ENCODE peak calls at places on chromosomes 6 and 20, in ten cellular contexts. Q is amniotic stem cell; G is EL; D is lung microvascular endothelial cell; O is fibroblast of mammary gland; B is T-helper 2 cell; Z is activated CD4-positive, alpha-beta T cell treated with anti-CD3 and anti-CD28 coated beads, Interleukin-2, amount 10 ng/mL, durations not matched to agents 7 days and 5 days; T is KBM-7; E is stimulated activated CD8-positive, alpha-beta memory T cell treated with anti-CD3 and anti-CD28 coated beads, Interleukin-2, amount 100 ng/mL, for 1 hour; K is SW 1271. P is an unnamed sample.

GRCh38 chr6:50278663-50279062 is 228.9 kb upstream of the DEFB112 start:
- DNase-seq in Q (no peak), G (no peak), D (no peak), O (no peak), B (no peak), Z (no peak), T (no peak), E (no peak), K (no peak), P (no peak)

GRCh38 chr6:50721978-50722377 is 8.7 kb downstream of the TFAP2D start:
- DNase-seq in Q (no peak), G (no peak), D (no peak), O (no peak), B (no peak), Z (no peak), T (no peak), E (no peak), K (no peak), P (no peak)

GRCh38 chr6:2973656-2974055 is 2.3 kb upstream of the SERPINB6 start:
- DNase-seq in Q (no peak), G (peak), D (no peak), O (peak), B (no peak), Z (no peak), T (peak), E (no peak), K (no peak), P (peak)

GRCh38 chr6:766625-767024 is 73.7 kb upstream of the EXOC2 start:
- DNase-seq in Q (no peak), G (peak), D (no peak), O (no peak), B (peak), Z (no peak), T (no peak), E (no peak), K (no peak), P (no peak)

GRCh38 chr6:14889172-14889571 is 356.7 kb upstream of the JARID2 start:
- DNase-seq in Q (no peak), G (no peak), D (peak), O (peak), B (no peak), Z (no peak), T (no peak), E (no peak), K (no peak), P (no peak)

GRCh38 chr20:44633872-44634600 is 17.5 kb downstream of the ADA start:
- DNase-seq in Q (no peak), G (no peak), D (no peak), O (no peak), B (no peak), Z (no peak), T (no peak), E (no peak), K (no peak), P (no peak)

GRCh38 chr6:125957845-125958244 is 1.3 kb downstream of the HINT3 start:
- DNase-seq in Q (no peak), G (peak), D (peak), O (peak), B (peak), Z (no peak), T (peak), E (no peak), K (no peak), P (peak)

GRCh38 chr20:45948742-45949541 is 14.5 kb downstream of the PCIF1 start:
- DNase-seq in Q (no peak), G (no peak), D (no peak), O (no peak), B (no peak), Z (no peak), T (no peak), E (no peak), K (no peak), P (no peak)

GRCh38 chr6:88910922-88911778 is 52.3 kb downstream of the RNGTT start:
- DNase-seq in Q (no peak), G (no peak), D (no peak), O (no peak), B (no peak), Z (no peak), T (peak), E (no peak), K (no peak), P (no peak)

GRCh38 chr20:53264604-53265003 is 292.4 kb downstream of the TSHZ2 start:
- DNase-seq in Q (no peak), G (no peak), D (no peak), O (no peak), B (no peak), Z (no peak), T (no peak), E (no peak), K (no peak), P (no peak)

GRCh38 chr20:32354592-32355416 is 3.3 kb upstream of the ASXL1 start:
- DNase-seq in Q (no peak), G (peak), D (no peak), O (peak), B (peak), Z (no peak), T (no peak), E (no peak), K (no peak), P (no peak)

GRCh38 chr20:1818247-1818840 is 76.9 kb upstream of the SIRPA start:
- DNase-seq in Q (no peak), G (no peak), D (no peak), O (no peak), B (no peak), Z (no peak), T (no peak), E (no peak), K (no peak), P (no peak)

GRCh38 chr6:159953091-159953581 is 15.7 kb upstream of the IGF2R start:
- DNase-seq in Q (no peak), G (peak), D (no peak), O (peak), B (no peak), Z (no peak), T (peak), E (no peak), K (no peak), P (peak)

GRCh38 chr6:53608386-53608785 is 57.2 kb downstream of the KLHL31 start:
- DNase-seq in Q (no peak), G (no peak), D (no peak), O (peak), B (no peak), Z (no peak), T (no peak), E (no peak), K (no peak), P (no peak)

GRCh38 chr20:49484180-49485140 is 2.0 kb upstream of the KCNB1 start:
- DNase-seq in Q (peak), G (peak), D (peak), O (peak), B (peak), Z (peak), T (peak), E (peak), K (peak), P (peak)

GRCh38 chr20:16806886-16807285 is 58.7 kb downstream of the OTOR start:
- DNase-seq in Q (no peak), G (no peak), D (no peak), O (peak), B (no peak), Z (no peak), T (no peak), E (no peak), K (no peak), P (no peak)

GRCh38 chr6:118501099-118501498 is 47.0 kb upstream of the PLN start:
- DNase-seq in Q (no peak), G (no peak), D (no peak), O (no peak), B (no peak), Z (no peak), T (no peak), E (no peak), K (no peak), P (no peak)

GRCh38 chr20:32823737-32824588 is 4.2 kb downstream of the MAPRE1 start:
- DNase-seq in Q (no peak), G (peak), D (no peak), O (peak), B (no peak), Z (no peak), T (peak), E (no peak), K (no peak), P (no peak)

GRCh38 chr6:139710578-139710977 is 336.1 kb upstream of the CITED2 start:
- DNase-seq in Q (no peak), G (no peak), D (no peak), O (no peak), B (no peak), Z (no peak), T (no peak), E (no peak), K (no peak), P (no peak)

GRCh38 chr20:11686900-11687543 is 230.7 kb upstream of the BTBD3 start:
- DNase-seq in Q (no peak), G (peak), D (peak), O (no peak), B (no peak), Z (no peak), T (no peak), E (no peak), K (no peak), P (peak)

GRCh38 chr6:142947702-142948480 is 2.9 kb upstream of the HIVEP2 start:
- DNase-seq in Q (no peak), G (no peak), D (no peak), O (no peak), B (peak), Z (peak), T (no peak), E (no peak), K (no peak), P (no peak)

GRCh38 chr20:44151621-44152416 is 35.2 kb downstream of the JPH2 start:
- DNase-seq in Q (no peak), G (no peak), D (no peak), O (no peak), B (no peak), Z (no peak), T (no peak), E (no peak), K (no peak), P (no peak)

GRCh38 chr20:32333181-32333987 is 24.7 kb upstream of the ASXL1 start:
- DNase-seq in Q (no peak), G (no peak), D (no peak), O (no peak), B (peak), Z (no peak), T (no peak), E (no peak), K (no peak), P (no peak)

GRCh38 chr6:30685157-30685976 is 1.1 kb downstream of the PPP1R18 start:
- DNase-seq in Q (no peak), G (peak), D (peak), O (peak), B (peak), Z (peak), T (peak), E (no peak), K (peak), P (no peak)

GRCh38 chr20:1467355-1468116 is 887 bp upstream of the NSFL1C start:
- DNase-seq in Q (no peak), G (no peak), D (no peak), O (no peak), B (no peak), Z (no peak), T (peak), E (no peak), K (no peak), P (no peak)

GRCh38 chr6:133945158-133945557 is 7.9 kb upstream of the TBPL1 start:
- DNase-seq in Q (no peak), G (peak), D (no peak), O (no peak), B (no peak), Z (no peak), T (no peak), E (no peak), K (no peak), P (peak)

GRCh38 chr6:69696273-69696672 is 100.5 kb downstream of the LMBRD1 start:
- DNase-seq in Q (no peak), G (peak), D (no peak), O (peak), B (peak), Z (no peak), T (no peak), E (no peak), K (no peak), P (no peak)

GRCh38 chr6:147868493-147869222 is 360.2 kb downstream of the SAMD5 start:
- DNase-seq in Q (no peak), G (peak), D (no peak), O (peak), B (no peak), Z (no peak), T (no peak), E (no peak), K (no peak), P (no peak)

GRCh38 chr20:53847843-53848185 is 222.6 kb downstream of the BCAS1 start:
- DNase-seq in Q (no peak), G (no peak), D (no peak), O (no peak), B (no peak), Z (no peak), T (peak), E (no peak), K (no peak), P (no peak)

GRCh38 chr20:47796952-47797351 is 11.7 kb upstream of the SULF2 start:
- DNase-seq in Q (no peak), G (no peak), D (no peak), O (no peak), B (no peak), Z (no peak), T (no peak), E (no peak), K (no peak), P (no peak)

GRCh38 chr20:33554914-33555420 is 65.1 kb downstream of the CBFA2T2 start:
- DNase-seq in Q (peak), G (peak), D (peak), O (peak), B (peak), Z (peak), T (peak), E (peak), K (peak), P (peak)

GRCh38 chr6:93424303-93425064 is 5.1 kb upstream of the EPHA7 start:
- DNase-seq in Q (no peak), G (no peak), D (peak), O (no peak), B (no peak), Z (no peak), T (no peak), E (no peak), K (no peak), P (no peak)

GRCh38 chr6:3535716-3536435 is 79.0 kb upstream of the SLC22A23 start:
- DNase-seq in Q (no peak), G (no peak), D (no peak), O (peak), B (no peak), Z (no peak), T (no peak), E (no peak), K (no peak), P (peak)

GRCh38 chr20:50335105-50335504 is 144.5 kb downstream of the CEBPB start:
- DNase-seq in Q (no peak), G (no peak), D (peak), O (peak), B (peak), Z (no peak), T (peak), E (no peak), K (no peak), P (peak)

GRCh38 chr6:151009576-151009975 is 144.1 kb downstream of the MTHFD1L start:
- DNase-seq in Q (no peak), G (no peak), D (no peak), O (no peak), B (no peak), Z (no peak), T (no peak), E (no peak), K (no peak), P (no peak)